ENCODE peak calls at places on chromosomes 3 and 15, in ten cellular contexts. One of them, this sample, is unnamed. For H3K27me3, the result is how much of the 10 kb centered on the place peaks cover.

GRCh38 chr15:90903733-90904536 is 833 bp downstream of the MAN2A2 start:
- DNase-seq in transverse colon: peak
- DNase-seq in ovary: no peak
- DNase-seq in tibial nerve: no peak
- DNase-seq in uterus: no peak
- DNase-seq in IMR-90: no peak
- DNase-seq in stomach: peak
- DNase-seq in body of pancreas: peak
- DNase-seq in heart left ventricle: no peak
- DNase-seq in right lobe of liver: peak
- DNase-seq in this sample: peak

GRCh38 chr3:69747511-69748248 is 8.4 kb downstream of the MITF start:
- DNase-seq in transverse colon: no peak
- DNase-seq in ovary: no peak
- DNase-seq in tibial nerve: no peak
- DNase-seq in uterus: no peak
- DNase-seq in IMR-90: peak
- DNase-seq in stomach: no peak
- DNase-seq in body of pancreas: no peak
- DNase-seq in heart left ventricle: no peak
- DNase-seq in right lobe of liver: no peak
- DNase-seq in this sample: no peak

GRCh38 chr3:129317876-129318275 is 39.2 kb downstream of the HMCES start:
- DNase-seq in transverse colon: peak
- DNase-seq in ovary: no peak
- DNase-seq in tibial nerve: no peak
- DNase-seq in uterus: no peak
- DNase-seq in IMR-90: no peak
- DNase-seq in stomach: no peak
- DNase-seq in body of pancreas: no peak
- DNase-seq in heart left ventricle: no peak
- DNase-seq in right lobe of liver: no peak
- DNase-seq in this sample: no peak

GRCh38 chr3:64399205-64399800 is 174.0 kb upstream of the PRICKLE2 start:
- DNase-seq in transverse colon: no peak
- DNase-seq in ovary: peak
- DNase-seq in tibial nerve: no peak
- DNase-seq in uterus: peak
- DNase-seq in IMR-90: peak
- DNase-seq in stomach: no peak
- DNase-seq in body of pancreas: peak
- DNase-seq in heart left ventricle: no peak
- DNase-seq in right lobe of liver: no peak
- DNase-seq in this sample: peak

GRCh38 chr3:139102606-139103005 is 57.9 kb upstream of the PRR23C start:
- DNase-seq in transverse colon: no peak
- DNase-seq in ovary: no peak
- DNase-seq in tibial nerve: no peak
- DNase-seq in uterus: no peak
- DNase-seq in IMR-90: no peak
- DNase-seq in stomach: no peak
- DNase-seq in body of pancreas: no peak
- DNase-seq in heart left ventricle: no peak
- DNase-seq in right lobe of liver: no peak
- DNase-seq in this sample: no peak

GRCh38 chr15:31325432-31325975 is 1.1 kb upstream of the KLF13 start:
- DNase-seq in transverse colon: peak
- DNase-seq in ovary: peak
- DNase-seq in tibial nerve: peak
- DNase-seq in uterus: peak
- DNase-seq in IMR-90: peak
- DNase-seq in stomach: peak
- DNase-seq in body of pancreas: peak
- DNase-seq in heart left ventricle: peak
- DNase-seq in right lobe of liver: peak
- DNase-seq in this sample: peak

GRCh38 chr15:56568466-56569167 is 103.7 kb upstream of the MNS1 start:
- DNase-seq in transverse colon: no peak
- DNase-seq in ovary: no peak
- DNase-seq in tibial nerve: no peak
- DNase-seq in uterus: no peak
- DNase-seq in IMR-90: no peak
- DNase-seq in stomach: no peak
- DNase-seq in body of pancreas: no peak
- DNase-seq in heart left ventricle: no peak
- DNase-seq in right lobe of liver: no peak
- DNase-seq in this sample: no peak

GRCh38 chr3:48408823-48409281 is 21.0 kb downstream of the PLXNB1 start:
- DNase-seq in transverse colon: no peak
- DNase-seq in ovary: no peak
- DNase-seq in tibial nerve: peak
- DNase-seq in uterus: peak
- DNase-seq in IMR-90: no peak
- DNase-seq in stomach: peak
- DNase-seq in body of pancreas: peak
- DNase-seq in heart left ventricle: no peak
- DNase-seq in right lobe of liver: no peak
- DNase-seq in this sample: peak

GRCh38 chr15:63476229-63476632 is 28.2 kb upstream of the USP3 start:
- DNase-seq in transverse colon: no peak
- DNase-seq in ovary: no peak
- DNase-seq in tibial nerve: no peak
- DNase-seq in uterus: no peak
- DNase-seq in IMR-90: peak
- DNase-seq in stomach: no peak
- DNase-seq in body of pancreas: no peak
- DNase-seq in heart left ventricle: no peak
- DNase-seq in right lobe of liver: no peak
- DNase-seq in this sample: no peak

GRCh38 chr3:157160652-157161480 is 919 bp upstream of the CCNL1 start:
- DNase-seq in transverse colon: peak
- DNase-seq in ovary: peak
- DNase-seq in tibial nerve: peak
- DNase-seq in uterus: peak
- DNase-seq in IMR-90: peak
- DNase-seq in stomach: peak
- DNase-seq in body of pancreas: peak
- DNase-seq in heart left ventricle: peak
- DNase-seq in right lobe of liver: peak
- DNase-seq in this sample: peak
- TF ChIP-seq POLR2A in transverse colon: no peak
- TF ChIP-seq POLR2A in ovary: no peak
- TF ChIP-seq POLR2A in tibial nerve: no peak
- TF ChIP-seq POLR2A in uterus: peak
- TF ChIP-seq POLR2A in IMR-90: no peak
- TF ChIP-seq POLR2A in stomach: no peak
- TF ChIP-seq POLR2A in body of pancreas: no peak
- TF ChIP-seq POLR2A in heart left ventricle: no peak
- TF ChIP-seq POLR2A in right lobe of liver: no peak
- TF ChIP-seq POLR2A in this sample: no peak

GRCh38 chr3:112858410-112859069 is 11.9 kb upstream of the CD200R1L start:
- DNase-seq in transverse colon: no peak
- DNase-seq in ovary: no peak
- DNase-seq in tibial nerve: no peak
- DNase-seq in uterus: no peak
- DNase-seq in IMR-90: peak
- DNase-seq in stomach: no peak
- DNase-seq in body of pancreas: no peak
- DNase-seq in heart left ventricle: no peak
- DNase-seq in right lobe of liver: no peak
- DNase-seq in this sample: no peak
- H3K4me3 ChIP-seq in transverse colon: no peak
- H3K4me3 ChIP-seq in ovary: no peak
- H3K4me3 ChIP-seq in tibial nerve: no peak
- H3K4me3 ChIP-seq in uterus: no peak
- H3K4me3 ChIP-seq in IMR-90: no peak
- H3K4me3 ChIP-seq in stomach: no peak
- H3K4me3 ChIP-seq in body of pancreas: no peak
- H3K4me3 ChIP-seq in heart left ventricle: no peak
- H3K4me3 ChIP-seq in right lobe of liver: no peak
- H3K4me3 ChIP-seq in this sample: no peak

GRCh38 chr3:16884748-16885587 is at the start of gene PLCL2:
- DNase-seq in transverse colon: peak
- DNase-seq in ovary: peak
- DNase-seq in tibial nerve: peak
- DNase-seq in uterus: peak
- DNase-seq in IMR-90: peak
- DNase-seq in stomach: peak
- DNase-seq in body of pancreas: peak
- DNase-seq in heart left ventricle: peak
- DNase-seq in right lobe of liver: peak
- DNase-seq in this sample: peak

GRCh38 chr3:16884084-16884747 is 539 bp upstream of the PLCL2 start:
- DNase-seq in transverse colon: peak
- DNase-seq in ovary: peak
- DNase-seq in tibial nerve: peak
- DNase-seq in uterus: peak
- DNase-seq in IMR-90: peak
- DNase-seq in stomach: peak
- DNase-seq in body of pancreas: peak
- DNase-seq in heart left ventricle: peak
- DNase-seq in right lobe of liver: peak
- DNase-seq in this sample: peak

GRCh38 chr3:16887130-16887529 is 2.4 kb downstream of the PLCL2 start:
- DNase-seq in transverse colon: no peak
- DNase-seq in ovary: no peak
- DNase-seq in tibial nerve: no peak
- DNase-seq in uterus: no peak
- DNase-seq in IMR-90: no peak
- DNase-seq in stomach: no peak
- DNase-seq in body of pancreas: no peak
- DNase-seq in heart left ventricle: no peak
- DNase-seq in right lobe of liver: no peak
- DNase-seq in this sample: no peak

GRCh38 chr3:16885948-16886683 is 1.4 kb downstream of the PLCL2 start:
- DNase-seq in transverse colon: no peak
- DNase-seq in ovary: no peak
- DNase-seq in tibial nerve: no peak
- DNase-seq in uterus: no peak
- DNase-seq in IMR-90: no peak
- DNase-seq in stomach: no peak
- DNase-seq in body of pancreas: no peak
- DNase-seq in heart left ventricle: no peak
- DNase-seq in right lobe of liver: no peak
- DNase-seq in this sample: no peak

DNA sequence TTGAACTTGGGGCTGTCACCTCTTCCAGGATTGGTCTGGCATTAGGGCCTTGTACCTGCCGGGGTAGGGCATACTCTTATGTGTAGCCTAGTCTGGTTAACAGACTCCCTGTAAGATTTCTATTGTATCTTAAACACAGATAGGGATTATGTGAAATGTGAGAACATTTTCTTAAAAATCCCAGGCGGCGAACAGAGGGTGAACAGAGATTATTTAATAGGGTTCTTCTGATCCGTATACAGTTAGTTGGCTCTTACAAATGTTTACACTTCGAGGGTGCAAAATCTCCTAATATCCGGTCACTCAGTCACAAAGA is 791 bp downstream of the PLCL2 start:
- DNase-seq in transverse colon: no peak
- DNase-seq in ovary: no peak
- DNase-seq in tibial nerve: no peak
- DNase-seq in uterus: no peak
- DNase-seq in IMR-90: no peak
- DNase-seq in stomach: no peak
- DNase-seq in body of pancreas: no peak
- DNase-seq in heart left ventricle: no peak
- DNase-seq in right lobe of liver: no peak
- DNase-seq in this sample: no peak
- H3K27me3 ChIP-seq in transverse colon: under half
- H3K27me3 ChIP-seq in ovary: under half
- H3K27me3 ChIP-seq in tibial nerve: under half
- H3K27me3 ChIP-seq in uterus: under half
- H3K27me3 ChIP-seq in IMR-90: under half
- H3K27me3 ChIP-seq in stomach: under half
- H3K27me3 ChIP-seq in body of pancreas: under half
- H3K27me3 ChIP-seq in heart left ventricle: under half
- H3K27me3 ChIP-seq in right lobe of liver: under half
- H3K27me3 ChIP-seq in this sample: under half

GRCh38 chr3:184561329-184562145 is at the start of gene EPHB3:
- DNase-seq in transverse colon: peak
- DNase-seq in ovary: peak
- DNase-seq in tibial nerve: peak
- DNase-seq in uterus: peak
- DNase-seq in IMR-90: peak
- DNase-seq in stomach: peak
- DNase-seq in body of pancreas: peak
- DNase-seq in heart left ventricle: peak
- DNase-seq in right lobe of liver: peak
- DNase-seq in this sample: peak
- TF ChIP-seq POLR2A in transverse colon: peak
- TF ChIP-seq POLR2A in ovary: peak
- TF ChIP-seq POLR2A in tibial nerve: peak
- TF ChIP-seq POLR2A in uterus: peak
- TF ChIP-seq POLR2A in IMR-90: peak
- TF ChIP-seq POLR2A in stomach: peak
- TF ChIP-seq POLR2A in body of pancreas: peak
- TF ChIP-seq POLR2A in heart left ventricle: peak
- TF ChIP-seq POLR2A in right lobe of liver: peak
- TF ChIP-seq POLR2A in this sample: peak

DNA sequence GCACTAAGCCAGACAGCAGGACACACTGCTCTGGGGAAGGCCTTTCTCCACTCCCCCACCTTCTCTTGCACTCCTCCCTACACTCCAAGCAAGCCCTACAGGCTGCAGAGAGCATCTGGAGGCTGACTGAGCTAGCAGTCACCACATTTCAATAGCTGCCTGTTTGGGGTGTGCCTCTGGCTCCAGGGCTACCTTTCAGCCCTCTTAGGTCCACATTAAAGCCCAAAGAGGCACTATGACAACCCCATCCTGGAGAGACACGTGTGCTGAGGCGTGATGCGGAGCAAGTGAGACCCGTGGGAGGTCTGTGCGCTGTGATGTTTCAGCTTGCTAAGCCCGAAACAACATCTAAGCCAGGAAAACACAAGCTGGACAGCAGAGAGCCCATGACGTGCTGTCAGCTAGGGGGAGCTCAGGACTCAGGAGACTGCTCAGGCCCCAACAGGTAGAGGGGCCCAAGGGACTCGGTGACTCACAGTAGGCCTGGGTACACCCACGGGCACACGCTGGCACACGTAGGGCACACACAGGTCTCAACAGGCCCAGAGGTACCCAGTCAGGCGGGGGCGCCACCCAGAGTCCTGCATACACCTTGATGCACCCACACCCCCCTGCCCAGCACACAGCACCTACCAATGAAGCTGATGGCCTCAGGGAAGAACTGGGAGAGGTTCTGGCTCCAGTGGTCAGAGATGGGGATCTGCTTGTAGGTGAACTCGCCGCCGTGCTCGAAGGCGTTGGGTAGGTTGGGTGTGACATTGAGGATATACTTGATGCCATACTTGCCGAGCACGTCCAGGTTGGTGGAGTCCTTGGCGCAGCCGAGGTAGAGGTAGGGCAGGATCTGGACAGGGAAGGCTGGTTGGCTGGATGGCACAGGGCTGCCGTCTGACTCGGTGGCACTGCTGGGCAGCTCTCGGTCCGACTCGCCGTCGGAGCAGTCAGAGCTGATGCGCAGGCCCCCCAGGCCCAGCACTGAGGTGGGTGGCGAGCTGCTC is 2.8 kb downstream of the DUSP7 start:
- DNase-seq in transverse colon: no peak
- DNase-seq in ovary: peak
- DNase-seq in tibial nerve: no peak
- DNase-seq in uterus: peak
- DNase-seq in IMR-90: peak
- DNase-seq in stomach: no peak
- DNase-seq in body of pancreas: no peak
- DNase-seq in heart left ventricle: no peak
- DNase-seq in right lobe of liver: no peak
- DNase-seq in this sample: no peak
- H3K4me3 ChIP-seq in transverse colon: no peak
- H3K4me3 ChIP-seq in ovary: peak
- H3K4me3 ChIP-seq in tibial nerve: no peak
- H3K4me3 ChIP-seq in uterus: no peak
- H3K4me3 ChIP-seq in IMR-90: no peak
- H3K4me3 ChIP-seq in stomach: peak
- H3K4me3 ChIP-seq in body of pancreas: no peak
- H3K4me3 ChIP-seq in heart left ventricle: peak
- H3K4me3 ChIP-seq in right lobe of liver: no peak
- H3K4me3 ChIP-seq in this sample: no peak

This sample was measured in thyroid gland.